ENCODE peak calls at places on chromosomes 12 and 14, in six cellular contexts. Y, F, E, N, I and K are unnamed samples.

GRCh38 chr12:41100572-41100971 is 87.5 kb upstream of the PDZRN4 start:
- DNase-seq in Y (no peak), F (no peak), E (no peak), N (no peak), I (no peak), K (no peak)

GRCh38 chr14:71247106-71247505 is 339.8 kb downstream of the PCNX1 start:
- DNase-seq in Y (no peak), F (no peak), E (no peak), N (no peak), I (no peak), K (no peak)

GRCh38 chr12:50314629-50315312 is 31.5 kb upstream of the LIMA1 start:
- DNase-seq in Y (no peak), F (no peak), E (no peak), N (no peak), I (peak; percentile 81), K (no peak)

GRCh38 chr14:93965287-93965821 is 11.0 kb downstream of the ASB2 start:
- DNase-seq in Y (no peak), F (no peak), E (no peak), N (no peak), I (peak; percentile 78), K (no peak)

GRCh38 chr12:51896236-51896635 is 8.3 kb downstream of the ANKRD33 start:
- DNase-seq in Y (no peak), F (no peak), E (no peak), N (no peak), I (no peak), K (peak; percentile 28)

GRCh38 chr14:68631691-68632590 is 160.9 kb downstream of the ZFP36L1 start:
- DNase-seq in Y (peak; percentile 16), F (no peak), E (no peak), N (no peak), I (no peak), K (peak; percentile 45)

GRCh38 chr14:105064721-105065143 is 498 bp downstream of the GPR132 start:
- DNase-seq in Y (peak; percentile 52), F (peak; percentile 13), E (peak; percentile 47), N (no peak), I (no peak), K (no peak)

GRCh38 chr12:76636141-76636692 is 76.6 kb upstream of the OSBPL8 start:
- DNase-seq in Y (no peak), F (no peak), E (no peak), N (no peak), I (no peak), K (no peak)

GRCh38 chr12:83015390-83016225 is 328.9 kb downstream of the TMTC2 start:
- DNase-seq in Y (no peak), F (no peak), E (no peak), N (no peak), I (peak; percentile 35), K (no peak)

GRCh38 chr12:97300921-97301320 is 161.7 kb upstream of the RMST start:
- DNase-seq in Y (no peak), F (no peak), E (no peak), N (no peak), I (no peak), K (no peak)

GRCh38 chr12:68393398-68393797 is 61.2 kb upstream of the MDM1 start:
- DNase-seq in Y (no peak), F (no peak), E (no peak), N (no peak), I (no peak), K (no peak)

GRCh38 chr12:14910090-14910915 is 24.6 kb upstream of the MGP start:
- DNase-seq in Y (no peak), F (no peak), E (no peak), N (no peak), I (no peak), K (no peak)

GRCh38 chr14:24279301-24280186 is 8.1 kb upstream of the RABGGTA start:
- DNase-seq in Y (no peak), F (peak; percentile 68), E (no peak), N (no peak), I (no peak), K (no peak)

GRCh38 chr14:36773136-36773540 is 111.5 kb downstream of the PAX9 start:
- DNase-seq in Y (no peak), F (no peak), E (no peak), N (no peak), I (no peak), K (no peak)

GRCh38 chr14:25411933-25412757 is 362.2 kb upstream of the STXBP6 start:
- DNase-seq in Y (peak; percentile 77), F (no peak), E (no peak), N (no peak), I (peak; percentile 11), K (no peak)

GRCh38 chr12:108374596-108375320 is 35.6 kb upstream of the CMKLR1 start:
- DNase-seq in Y (no peak), F (no peak), E (no peak), N (no peak), I (no peak), K (no peak)

GRCh38 chr12:106581543-106582263 is 1.1 kb upstream of the RFX4 start:
- DNase-seq in Y (peak; percentile 85), F (no peak), E (no peak), N (no peak), I (no peak), K (no peak)

GRCh38 chr14:23443411-23443812 is 8.0 kb upstream of the MYH7 start:
- DNase-seq in Y (peak; percentile 23), F (peak; percentile 74), E (no peak), N (no peak), I (no peak), K (no peak)

GRCh38 chr14:21987937-21988336 is 314.3 kb upstream of the OR4E1 start:
- DNase-seq in Y (no peak), F (no peak), E (no peak), N (no peak), I (peak; percentile 26), K (no peak)

GRCh38 chr14:104638190-104638589 is 33.6 kb upstream of the TMEM179 start:
- DNase-seq in Y (no peak), F (no peak), E (no peak), N (no peak), I (no peak), K (no peak)

GRCh38 chr14:63045234-63045611 is at the start of gene KCNH5:
- DNase-seq in Y (peak; percentile 91), F (no peak), E (no peak), N (no peak), I (peak; percentile 60), K (peak; percentile 67)

GRCh38 chr14:71438684-71439083 is 493.5 kb upstream of the RGS6 start:
- DNase-seq in Y (no peak), F (no peak), E (no peak), N (no peak), I (peak; percentile 54), K (no peak)

GRCh38 chr12:92968201-92968813 is 39.2 kb upstream of the EEA1 start:
- DNase-seq in Y (no peak), F (no peak), E (no peak), N (no peak), I (peak; percentile 22), K (no peak)

GRCh38 chr12:76083761-76084276 is 666 bp downstream of the NAP1L1 start:
- DNase-seq in Y (peak; percentile 85), F (peak; percentile 73), E (peak; percentile 66), N (peak; percentile 17), I (peak; percentile 63), K (peak; percentile 63)

GRCh38 chr14:84162658-84163057 is 1367.3 kb upstream of the FLRT2 start:
- DNase-seq in Y (no peak), F (no peak), E (no peak), N (no peak), I (no peak), K (no peak)

GRCh38 chr12:8501720-8502119 is 11.6 kb upstream of the CLEC4D start:
- DNase-seq in Y (no peak), F (no peak), E (no peak), N (no peak), I (no peak), K (no peak)

GRCh38 chr12:8504351-8504750 is 9.0 kb upstream of the CLEC4D start:
- DNase-seq in Y (no peak), F (no peak), E (no peak), N (no peak), I (no peak), K (no peak)

GRCh38 chr12:8499616-8500015 is 13.7 kb upstream of the CLEC4D start:
- DNase-seq in Y (no peak), F (no peak), E (no peak), N (no peak), I (no peak), K (no peak)
- TF ChIP-seq CTCF in Y (peak; percentile 70), F (no peak), E (no peak), N (no peak), I (no peak), K (no peak)

DNA sequence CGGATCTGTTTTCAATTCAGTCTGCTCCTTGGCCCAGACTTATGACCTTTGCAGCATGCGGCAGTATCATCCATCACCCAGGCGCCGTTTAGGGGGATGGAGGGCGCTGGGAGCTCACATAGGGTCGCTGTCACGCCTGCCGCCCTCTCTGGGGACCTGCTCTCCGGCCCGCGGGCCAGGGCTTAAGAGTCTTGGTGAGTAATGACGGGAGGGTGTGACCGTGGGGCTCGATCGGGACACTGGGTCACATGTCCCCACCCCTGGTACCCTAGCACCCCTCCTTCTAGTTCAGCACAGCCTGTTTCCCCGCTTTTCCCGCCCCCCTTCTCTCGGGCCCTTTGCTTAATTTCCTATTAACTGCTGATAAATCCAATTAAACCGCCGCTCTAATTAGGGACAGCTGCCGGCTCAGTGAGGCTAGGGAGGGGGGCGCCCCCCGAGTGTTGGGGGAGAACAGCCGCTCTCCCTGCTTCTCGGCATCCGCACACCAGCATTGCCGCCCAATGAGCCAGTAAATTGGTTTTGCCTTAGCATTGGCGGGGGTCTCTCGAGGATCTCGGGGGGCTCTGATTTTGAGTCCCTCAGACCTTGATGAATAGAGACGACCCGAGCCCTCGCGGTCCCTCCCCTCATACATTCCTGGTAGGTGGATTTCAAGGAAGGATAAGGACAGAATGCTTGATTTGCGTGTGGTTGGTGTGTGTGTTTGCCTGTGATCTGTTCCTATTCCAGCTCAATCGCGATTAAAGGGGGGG is 9.3 kb downstream of the STAC3 start:
- DNase-seq in Y (no peak), F (no peak), E (no peak), N (no peak), I (no peak), K (peak; percentile 35)
- H3K27me3 ChIP-seq in Y (peaks cover 48% of the 10 kb centered on the region), F (peaks cover 64% of the 10 kb centered on the region), E (peaks cover 77% of the 10 kb centered on the region), N (peaks cover 18% of the 10 kb centered on the region), I (peaks cover 16% of the 10 kb centered on the region), K (peaks cover 32% of the 10 kb centered on the region)

GRCh38 chr12:57452181-57452936 is 2.7 kb upstream of the INHBE start:
- DNase-seq in Y (no peak), F (peak; percentile 75), E (no peak), N (no peak), I (peak; percentile 86), K (no peak)
- H3K27ac ChIP-seq in Y (no peak overlapping the region), F (peak overlapping the region; percentile 92), E (peak overlapping the region; percentile 13), N (peak overlapping the region; percentile 85), I (peak overlapping the region; percentile 80), K (no peak overlapping the region)

DNA sequence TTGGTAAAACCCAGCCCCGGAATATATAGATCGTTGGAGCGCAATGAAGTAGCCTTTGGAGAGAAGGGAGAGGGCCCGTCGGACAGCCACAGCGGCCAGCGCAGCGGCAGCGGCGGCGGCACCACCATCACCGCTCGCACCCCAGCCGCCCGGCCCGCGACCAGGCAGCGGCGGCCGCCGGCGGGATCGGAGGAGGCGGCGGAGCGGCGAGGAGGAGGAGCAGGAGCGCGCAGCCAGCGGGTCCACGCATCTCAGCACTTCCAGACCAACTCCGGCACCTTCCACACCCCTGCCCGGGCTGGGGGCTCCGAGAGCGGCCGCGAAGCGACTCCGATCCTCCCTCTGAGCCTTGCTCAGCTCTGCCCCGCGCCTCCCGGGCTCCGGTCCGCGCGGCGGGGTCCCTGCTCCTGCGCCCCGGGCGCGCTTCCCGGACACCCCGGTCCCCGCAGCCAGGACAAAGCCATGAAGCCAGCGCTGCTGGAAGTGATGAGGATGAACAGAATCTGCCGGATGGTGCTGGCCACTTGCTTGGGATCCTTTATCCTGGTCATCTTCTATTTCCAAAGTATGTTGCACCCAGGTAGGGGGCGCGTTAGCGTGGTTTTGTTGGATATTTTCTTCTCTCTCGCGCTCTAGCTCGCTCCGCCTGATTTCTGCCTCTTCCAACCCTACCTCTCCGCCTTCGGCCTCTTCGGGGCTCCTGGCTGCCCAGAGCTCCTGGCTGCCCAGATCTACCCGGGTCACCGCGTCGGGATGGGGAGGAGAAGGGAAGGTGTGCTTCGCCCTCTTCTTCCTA is 400 bp downstream of the CHST11 start:
- DNase-seq in Y (peak; percentile 71), F (peak; percentile 72), E (peak; percentile 66), N (peak; percentile 23), I (peak; percentile 76), K (peak; percentile 62)
- TF ChIP-seq CTCF in Y (peak; percentile 54), F (peak; percentile 60), E (no peak), N (peak; percentile 45), I (peak; percentile 49), K (peak; percentile 59)